ENCODE peak calls at places on chromosome 16, in eight cellular contexts. M, Z, N, I, J, R, X and C are unnamed samples.

GRCh38 chr16:29916979-29917378 is 9.0 kb downstream of the KCTD13 start:
- DNase-seq in M (no peak), Z (no peak), N (no peak), I (no peak), J (no peak), R (no peak), X (no peak), C (no peak)

GRCh38 chr16:27005386-27005785 is 61.3 kb upstream of the C16orf82 start:
- DNase-seq in M (no peak), Z (no peak), N (no peak), I (no peak), J (no peak), R (no peak), X (no peak), C (no peak)

GRCh38 chr16:66902648-66903543 is 15.8 kb downstream of the CDH16 start:
- DNase-seq in M (no peak), Z (no peak), N (no peak), I (no peak), J (no peak), R (no peak), X (no peak), C (no peak)

GRCh38 chr16:13231365-13231764 is 330.0 kb downstream of the SHISA9 start:
- DNase-seq in M (no peak), Z (no peak), N (no peak), I (no peak), J (no peak), R (no peak), X (no peak), C (no peak)

GRCh38 chr16:1971678-1972489 is at the start of gene TBL3:
- DNase-seq in M (peak; percentile 97), Z (peak; percentile 94), N (peak; percentile 91), I (peak; percentile 96), J (peak; percentile 49), R (peak; percentile 39), X (peak; percentile 87), C (peak; percentile 94)

GRCh38 chr16:20898938-20899502 is 1.1 kb downstream of the DCUN1D3 start:
- DNase-seq in M (no peak), Z (no peak), N (no peak), I (no peak), J (peak; percentile 73), R (peak; percentile 54), X (peak; percentile 50), C (no peak)

GRCh38 chr16:54269461-54269860 is 17.1 kb downstream of the IRX3 start:
- DNase-seq in M (no peak), Z (no peak), N (no peak), I (no peak), J (no peak), R (no peak), X (no peak), C (no peak)

GRCh38 chr16:49596119-49596518 is 222.5 kb downstream of the C16orf78 start:
- DNase-seq in M (no peak), Z (no peak), N (no peak), I (no peak), J (no peak), R (no peak), X (peak; percentile 59), C (peak; percentile 24)

GRCh38 chr16:19153876-19154275 is 14.2 kb upstream of the SYT17 start:
- DNase-seq in M (peak; percentile 48), Z (no peak), N (no peak), I (no peak), J (no peak), R (no peak), X (no peak), C (no peak)

GRCh38 chr16:27746076-27746855 is 196.3 kb downstream of the KATNIP start:
- DNase-seq in M (no peak), Z (no peak), N (no peak), I (no peak), J (no peak), R (no peak), X (no peak), C (no peak)

GRCh38 chr16:54688339-54688738 is 242.3 kb upstream of the IRX5 start:
- DNase-seq in M (no peak), Z (no peak), N (no peak), I (no peak), J (no peak), R (no peak), X (no peak), C (no peak)

DNA sequence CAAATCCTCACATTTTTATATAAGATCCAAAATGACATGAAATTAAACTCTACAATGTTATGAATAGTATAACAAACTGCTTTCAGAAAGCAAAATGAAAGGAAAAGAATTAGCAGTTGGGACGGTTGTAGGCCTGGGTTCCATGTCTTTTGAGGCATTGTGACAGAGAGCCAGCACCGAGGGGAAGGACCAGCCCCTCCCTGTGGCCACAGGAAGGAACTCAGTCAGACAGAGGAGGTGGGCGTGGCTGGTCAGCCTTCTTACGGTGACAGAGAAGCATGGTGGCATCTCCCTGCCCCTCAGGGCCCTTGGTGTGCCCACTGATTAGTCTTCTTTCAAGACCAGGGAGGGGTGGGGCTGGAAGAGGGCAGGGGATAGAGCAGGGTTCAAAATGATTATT is 5.7 kb downstream of the ZNF319 start:
- DNase-seq in M (peak; percentile 86), Z (no peak), N (no peak), I (peak; percentile 66), J (no peak), R (no peak), X (peak; percentile 47), C (no peak)
- TF ChIP-seq CTCF in M (peak; percentile 58), Z (no peak), N (no peak), I (peak; percentile 21), J (peak; percentile 45), R (peak; percentile 50), X (peak; percentile 69), C (peak; percentile 65)

GRCh38 chr16:77951788-77952187 is 70.6 kb upstream of the CLEC3A start:
- DNase-seq in M (peak; percentile 51), Z (no peak), N (no peak), I (peak; percentile 53), J (no peak), R (no peak), X (no peak), C (no peak)
- TF ChIP-seq CTCF in M (peak; percentile 49), Z (no peak), N (no peak), I (peak; percentile 18), J (no peak), R (no peak), X (peak; percentile 47), C (peak; percentile 59)

DNA sequence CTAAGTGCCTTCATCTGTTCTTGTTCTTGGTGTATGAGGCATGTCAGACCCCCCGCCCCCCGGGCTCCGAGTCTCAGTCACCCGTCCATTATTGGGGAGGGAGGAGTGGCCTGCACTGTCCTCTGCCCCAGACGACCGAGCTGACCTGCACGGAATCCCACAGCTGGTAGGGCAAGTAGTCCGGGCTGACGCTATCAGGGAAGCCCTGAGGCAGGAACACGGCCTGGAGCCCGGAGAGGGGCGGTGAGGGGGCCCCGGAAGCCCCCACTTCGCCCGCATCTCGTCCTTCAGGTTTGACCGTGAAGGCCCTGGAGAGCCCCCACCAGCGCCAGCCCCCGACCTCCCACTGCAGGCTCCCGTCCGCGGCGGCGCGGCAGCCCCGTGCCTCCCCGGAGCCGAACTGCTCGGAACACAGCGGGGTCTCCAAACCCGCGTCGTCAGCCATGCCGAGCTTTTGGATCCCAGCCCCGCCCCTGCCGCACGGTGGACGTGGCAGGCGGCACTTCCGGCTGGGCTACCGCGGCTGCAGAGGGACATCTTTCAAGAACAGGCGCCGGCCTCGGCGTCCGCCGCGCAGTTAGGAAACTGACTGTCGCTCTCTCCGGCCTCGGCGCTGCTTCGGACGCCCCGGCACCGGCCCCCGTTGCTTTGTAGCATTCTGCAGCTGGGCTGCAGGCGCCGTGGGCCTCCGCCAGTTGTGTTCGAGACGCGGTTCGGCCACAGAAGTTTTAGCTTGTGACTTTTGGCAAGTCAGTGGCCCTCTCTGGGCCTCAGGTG is at the start of gene RUSF1:
- DNase-seq in M (peak; percentile 93), Z (peak; percentile 92), N (peak; percentile 57), I (peak; percentile 93), J (peak; percentile 38), R (peak; percentile 31), X (peak; percentile 85), C (peak; percentile 91)
- TF ChIP-seq CTCF in M (no peak), Z (peak; percentile 20), N (no peak), I (no peak), J (no peak), R (no peak), X (no peak), C (no peak)

GRCh38 chr16:15885560-15886001 is 2.8 kb downstream of the CEP20 start:
- DNase-seq in M (no peak), Z (no peak), N (no peak), I (no peak), J (no peak), R (no peak), X (no peak), C (no peak)

GRCh38 chr16:15891508-15891907 is 3.1 kb upstream of the CEP20 start:
- DNase-seq in M (no peak), Z (no peak), N (no peak), I (no peak), J (no peak), R (no peak), X (no peak), C (no peak)

GRCh38 chr16:15887283-15887682 is 1.1 kb downstream of the CEP20 start:
- DNase-seq in M (no peak), Z (no peak), N (no peak), I (no peak), J (no peak), R (no peak), X (no peak), C (no peak)

GRCh38 chr16:15886078-15886477 is 2.3 kb downstream of the CEP20 start:
- DNase-seq in M (no peak), Z (no peak), N (no peak), I (no peak), J (no peak), R (no peak), X (no peak), C (no peak)

DNA sequence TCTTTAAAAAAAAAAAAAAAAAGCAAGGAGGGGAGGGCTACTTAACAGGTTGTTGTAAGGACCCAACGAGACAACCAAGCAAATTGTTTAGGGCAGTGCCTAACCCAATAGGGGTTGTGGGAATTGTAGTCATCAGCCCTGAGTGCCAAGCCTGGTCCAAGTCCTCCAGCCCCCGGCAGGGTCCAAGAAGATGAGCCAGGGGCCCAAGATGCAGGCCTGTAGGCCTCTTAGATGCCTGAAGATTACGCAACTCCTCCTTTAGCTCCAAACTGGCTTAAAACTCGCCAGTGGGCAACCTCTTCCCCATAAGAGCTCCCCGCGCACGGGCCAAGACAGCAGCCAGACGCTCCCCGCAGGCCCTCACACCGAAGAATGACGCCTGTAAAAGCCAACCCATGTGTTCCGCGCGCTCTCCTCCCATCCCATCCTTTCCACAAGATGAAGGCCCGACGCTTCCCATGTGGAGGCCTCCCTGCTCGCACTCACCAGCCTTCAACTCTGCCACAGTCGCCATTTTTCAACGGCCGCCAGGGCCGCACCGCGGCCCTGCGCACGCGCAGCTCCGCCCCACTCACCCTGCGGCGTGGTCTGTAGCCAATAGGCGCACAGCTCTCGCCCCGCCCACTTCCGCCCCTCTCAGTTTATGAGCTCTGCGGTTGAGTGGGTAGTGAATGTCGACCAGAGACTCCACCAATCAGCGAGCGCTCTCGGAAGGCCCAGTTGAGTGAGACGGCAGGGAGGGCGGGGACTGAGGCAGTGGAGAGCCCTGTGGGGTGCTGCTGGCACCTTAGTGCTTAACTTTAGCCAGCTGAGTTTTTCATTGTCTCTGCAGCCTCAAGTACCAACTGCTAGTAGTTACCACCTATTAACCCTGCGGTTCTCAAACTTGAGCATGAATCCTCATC is at the start of gene CEP20:
- DNase-seq in M (peak; percentile 99), Z (peak; percentile 100), N (peak; percentile 99), I (peak; percentile 100), J (peak; percentile 91), R (peak; percentile 90), X (peak; percentile 100), C (peak; percentile 98)
- TF ChIP-seq CTCF in M (no peak), Z (peak; percentile 20), N (no peak), I (no peak), J (peak; percentile 2), R (peak; percentile 23), X (no peak), C (peak; percentile 54)

GRCh38 chr16:82169861-82170845 is at the start of gene MPHOSPH6:
- DNase-seq in M (peak; percentile 95), Z (peak; percentile 88), N (peak; percentile 77), I (peak; percentile 95), J (no peak), R (peak; percentile 33), X (peak; percentile 79), C (peak; percentile 94)
- TF ChIP-seq CTCF in M (no peak), Z (no peak), N (no peak), I (no peak), J (no peak), R (peak; percentile 8), X (no peak), C (peak; percentile 31)